ENCODE peak calls at places on chromosomes 2 and 18, in ten cellular contexts. I is SK-N-SH; A is CD4-positive, alpha-beta T cell; C is stomach; W is left lung; L is heart right ventricle; M is fibroblast of lung; P is vagina; V is H9; E is CD8-positive, alpha-beta T cell. J is an unnamed sample.

GRCh38 chr2:17615728-17616351 is 75.3 kb downstream of the VSNL1 start:
- DNase-seq in W (no peak), L (no peak), A (no peak), V (no peak), P (no peak), I (no peak), M (peak), E (no peak), C (no peak), J (no peak)

GRCh38 chr2:47218899-47219525 is 63.9 kb upstream of the STPG4 start:
- DNase-seq in L (no peak), M (no peak), W (no peak), P (no peak), E (no peak), V (no peak), I (no peak), C (no peak), A (no peak), J (no peak)

GRCh38 chr2:156459720-156460119 is 23.5 kb downstream of the GPD2 start:
- DNase-seq in W (no peak), A (no peak), M (no peak), L (no peak), P (no peak), C (peak), V (no peak), E (no peak), I (no peak), J (no peak)

GRCh38 chr2:191170301-191170636 is 19.5 kb upstream of the STAT4 start:
- DNase-seq in A (no peak), C (no peak), I (no peak), E (no peak), V (no peak), M (no peak), L (no peak), P (no peak), W (no peak), J (no peak)

GRCh38 chr2:25982273-25982967 is at the start of gene KIF3C:
- DNase-seq in I (peak), C (peak), P (no peak), L (peak), A (peak), W (peak), V (peak), M (peak), E (peak), J (peak)

GRCh38 chr2:236977999-236978398 is 107.7 kb upstream of the COPS8 start:
- DNase-seq in M (no peak), W (no peak), I (no peak), V (no peak), L (no peak), E (no peak), C (no peak), P (no peak), A (no peak), J (no peak)

GRCh38 chr2:81077396-81077795 is 772.8 kb upstream of the LRRTM1 start:
- DNase-seq in P (no peak), E (no peak), L (no peak), C (no peak), M (no peak), A (no peak), I (no peak), W (no peak), V (peak), J (no peak)

GRCh38 chr2:42770288-42771131 is 6.6 kb upstream of the OXER1 start:
- DNase-seq in A (no peak), E (no peak), L (no peak), P (peak), V (peak), I (peak), M (peak), W (no peak), C (peak), J (peak)

GRCh38 chr18:25247725-25248124 is 104.2 kb downstream of the ZNF521 start:
- DNase-seq in C (no peak), A (no peak), M (peak), L (no peak), I (no peak), W (no peak), V (no peak), E (no peak), P (no peak), J (no peak)

GRCh38 chr2:62529758-62530157 is 23.8 kb upstream of the TMEM17 start:
- DNase-seq in A (no peak), L (no peak), I (no peak), V (no peak), C (no peak), W (no peak), P (no peak), E (no peak), M (no peak), J (no peak)

GRCh38 chr2:17470855-17471641 is 47.2 kb downstream of the RAD51AP2 start:
- DNase-seq in A (no peak), C (no peak), M (peak), E (no peak), W (no peak), P (no peak), L (no peak), I (peak), V (peak), J (peak)

GRCh38 chr2:219626540-219626939 is 890 bp upstream of the SLC4A3 start:
- DNase-seq in P (no peak), A (no peak), I (no peak), W (no peak), V (no peak), E (no peak), M (no peak), L (no peak), C (no peak), J (no peak)

GRCh38 chr18:24497052-24497754 is 36.8 kb downstream of the HRH4 start:
- DNase-seq in C (no peak), W (no peak), A (no peak), E (no peak), L (no peak), I (no peak), M (peak), V (no peak), P (no peak), J (no peak)

GRCh38 chr2:233449071-233449901 is 95.0 kb downstream of the DGKD start:
- DNase-seq in A (no peak), L (no peak), E (no peak), V (peak), C (no peak), P (no peak), M (peak), I (peak), W (peak), J (no peak)

GRCh38 chr2:55957142-55957541 is 33.6 kb upstream of the EFEMP1 start:
- DNase-seq in P (no peak), M (peak), A (no peak), V (no peak), E (no peak), L (no peak), W (no peak), I (no peak), C (no peak), J (no peak)

GRCh38 chr2:64141711-64142405 is 2.4 kb downstream of the PELI1 start:
- DNase-seq in W (no peak), A (no peak), C (no peak), P (no peak), M (peak), I (no peak), V (no peak), L (no peak), E (no peak), J (no peak)

GRCh38 chr18:80238651-80239260 is 8.6 kb downstream of the PARD6G start:
- DNase-seq in I (no peak), E (no peak), W (no peak), C (no peak), L (no peak), M (no peak), P (no peak), V (no peak), A (no peak), J (no peak)

GRCh38 chr2:12861344-12861942 is 144.7 kb downstream of the TRIB2 start:
- DNase-seq in C (no peak), L (no peak), E (no peak), A (no peak), V (no peak), P (no peak), W (no peak), M (peak), I (no peak), J (no peak)

GRCh38 chr2:119378566-119378965 is 11.8 kb downstream of the DBI start:
- DNase-seq in L (no peak), E (no peak), M (no peak), V (no peak), W (no peak), C (no peak), P (no peak), I (no peak), A (no peak), J (no peak)

GRCh38 chr2:26772064-26773001 is 8.2 kb downstream of the SLC35F6 start:
- DNase-seq in A (no peak), C (peak), I (peak), V (no peak), W (peak), P (no peak), E (peak), L (peak), M (peak), J (no peak)

GRCh38 chr18:33051397-33051796 is 278.6 kb upstream of the KLHL14 start:
- DNase-seq in I (no peak), W (no peak), V (no peak), M (peak), E (no peak), L (no peak), C (peak), A (no peak), P (no peak), J (no peak)

GRCh38 chr2:173997779-173998178 is 32.6 kb upstream of the SP3 start:
- DNase-seq in A (no peak), V (no peak), I (no peak), M (peak), E (no peak), C (no peak), P (no peak), L (no peak), W (no peak), J (no peak)

GRCh38 chr18:5839102-5839501 is 56.2 kb downstream of the TMEM200C start:
- DNase-seq in A (no peak), L (no peak), V (no peak), M (no peak), W (no peak), C (no peak), I (no peak), P (no peak), E (no peak), J (no peak)

GRCh38 chr2:28434600-28434989 is 41.9 kb downstream of the FOSL2 start:
- DNase-seq in L (no peak), C (no peak), W (no peak), M (no peak), A (no peak), P (no peak), E (no peak), V (no peak), I (no peak), J (no peak)

GRCh38 chr18:59846814-59847490 is 52.8 kb upstream of the PMAIP1 start:
- DNase-seq in V (peak), A (no peak), I (no peak), C (peak), E (no peak), W (no peak), L (no peak), P (no peak), M (peak), J (peak)

GRCh38 chr2:120596990-120597594 is 138.6 kb upstream of the GLI2 start:
- DNase-seq in I (no peak), E (no peak), C (no peak), A (no peak), P (no peak), M (peak), V (no peak), W (no peak), L (peak), J (no peak)

GRCh38 chr18:47754311-47755101 is 176.0 kb downstream of the SMAD2 start:
- DNase-seq in V (peak), C (peak), M (no peak), I (peak), P (no peak), L (peak), A (peak), W (no peak), E (peak), J (peak)

GRCh38 chr2:219664958-219665357 is 37.5 kb downstream of the SLC4A3 start:
- DNase-seq in A (no peak), V (peak), P (peak), L (peak), C (no peak), E (no peak), M (peak), I (no peak), W (no peak), J (no peak)

GRCh38 chr2:102439065-102439695 is 16.2 kb downstream of the IL18RAP start:
- DNase-seq in I (no peak), E (no peak), L (no peak), M (peak), P (no peak), C (no peak), W (no peak), V (no peak), A (no peak), J (no peak)

GRCh38 chr2:11753452-11753885 is 7.0 kb downstream of the LPIN1 start:
- DNase-seq in E (peak), I (peak), L (no peak), M (no peak), A (no peak), W (peak), C (peak), P (no peak), V (no peak), J (peak)

GRCh38 chr2:195810340-195811098 is 153.5 kb downstream of the SLC39A10 start:
- DNase-seq in A (no peak), P (no peak), V (no peak), E (no peak), I (no peak), W (no peak), L (no peak), M (no peak), C (no peak), J (no peak)

GRCh38 chr2:176449852-176450251 is 180.6 kb downstream of the MTX2 start:
- DNase-seq in P (no peak), E (no peak), C (no peak), M (no peak), L (no peak), W (no peak), I (no peak), A (no peak), V (peak), J (no peak)

GRCh38 chr2:85741811-85742507 is 11.8 kb upstream of the ATOH8 start:
- DNase-seq in W (peak), C (peak), I (peak), A (no peak), P (no peak), V (no peak), E (no peak), L (peak), M (peak), J (no peak)

DNA sequence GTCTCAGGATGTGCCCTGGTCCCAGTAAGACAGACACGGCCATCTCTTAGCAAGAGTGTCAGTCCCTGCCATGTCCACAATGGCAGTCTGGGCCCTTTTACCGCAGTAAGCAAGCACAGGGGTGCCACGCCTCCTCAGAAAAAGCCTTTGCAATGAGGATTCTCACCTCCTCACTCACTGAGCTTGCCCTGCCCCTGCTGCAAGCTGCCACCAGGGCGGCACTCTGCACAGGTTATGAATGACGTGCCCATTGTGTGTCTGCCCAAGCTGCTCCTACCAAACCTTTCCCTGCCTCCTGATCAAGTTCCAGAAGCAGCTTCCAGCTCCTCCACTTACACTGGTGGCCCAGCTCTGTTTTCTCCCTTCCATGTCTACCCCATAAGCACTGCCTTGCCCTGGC is 23.3 kb downstream of the ERCC3 start:
- DNase-seq in E (no peak), I (no peak), P (no peak), C (no peak), V (no peak), L (no peak), A (no peak), M (no peak), W (no peak), J (no peak)
- TF ChIP-seq CTCF in E (no peak), I (no peak), P (no peak), C (no peak), V (peak), L (no peak), A (no peak), M (no peak), W (no peak), J (no peak)

GRCh38 chr2:143435112-143435511 is 305.9 kb downstream of the ARHGAP15 start:
- DNase-seq in P (no peak), V (no peak), I (no peak), W (no peak), M (peak), C (no peak), E (no peak), L (no peak), A (no peak), J (no peak)

GRCh38 chr2:143431316-143431715 is 302.1 kb downstream of the ARHGAP15 start:
- DNase-seq in W (no peak), M (no peak), P (no peak), L (no peak), E (no peak), C (no peak), V (no peak), I (no peak), A (no peak), J (no peak)

GRCh38 chr2:143434445-143434844 is 305.2 kb downstream of the ARHGAP15 start:
- DNase-seq in M (no peak), L (no peak), W (no peak), E (no peak), V (no peak), I (no peak), C (no peak), P (no peak), A (no peak), J (no peak)

GRCh38 chr2:143433840-143434239 is 304.6 kb downstream of the ARHGAP15 start:
- DNase-seq in V (no peak), C (no peak), E (no peak), M (no peak), P (no peak), A (no peak), I (no peak), L (no peak), W (no peak), J (no peak)

GRCh38 chr2:143433158-143433557 is 303.9 kb downstream of the ARHGAP15 start:
- DNase-seq in L (no peak), M (peak), V (no peak), A (no peak), I (peak), C (no peak), W (no peak), E (no peak), P (no peak), J (no peak)
- TF ChIP-seq CTCF in L (no peak), M (no peak), V (peak), A (no peak), I (peak), C (no peak), W (peak), E (no peak), P (no peak), J (no peak)

DNA sequence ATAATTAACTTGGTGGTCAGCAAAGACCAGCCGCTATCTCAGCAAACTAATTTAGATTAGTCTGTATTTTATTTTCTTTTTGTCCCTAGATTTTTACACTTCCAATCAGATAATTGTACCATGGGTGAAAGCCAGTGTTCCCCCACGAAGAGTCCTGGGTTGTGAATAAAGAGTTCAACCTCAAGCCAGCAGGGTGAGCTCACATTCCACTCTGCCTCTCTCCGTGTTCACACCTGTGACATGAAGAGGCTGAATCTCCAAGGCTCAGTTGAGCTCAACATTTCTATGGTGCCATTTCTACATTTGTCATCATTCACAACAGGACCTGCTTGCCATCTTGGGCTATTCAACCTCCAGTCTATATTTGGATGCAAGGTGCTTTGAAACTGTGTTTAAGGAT is 771.5 kb downstream of the GALR1 start:
- DNase-seq in L (no peak), V (no peak), E (no peak), A (no peak), C (no peak), I (no peak), M (no peak), W (no peak), P (no peak), J (no peak)
- TF ChIP-seq CTCF in L (no peak), V (peak), E (no peak), A (no peak), C (no peak), I (no peak), M (no peak), W (no peak), P (no peak), J (no peak)

GRCh38 chr2:106863387-106863786 is 22.6 kb downstream of the ST6GAL2 start:
- DNase-seq in L (no peak), A (no peak), I (no peak), P (no peak), C (no peak), V (no peak), M (no peak), W (no peak), E (no peak), J (no peak)
- TF ChIP-seq CTCF in L (no peak), A (no peak), I (peak), P (no peak), C (no peak), V (peak), M (no peak), W (no peak), E (no peak), J (no peak)

GRCh38 chr18:36634573-36635216 is 194.1 kb downstream of the TPGS2 start:
- DNase-seq in C (no peak), E (no peak), L (no peak), P (no peak), M (no peak), V (no peak), A (no peak), I (no peak), W (no peak), J (no peak)

GRCh38 chr18:36630917-36631316 is 197.9 kb downstream of the TPGS2 start:
- DNase-seq in E (no peak), I (no peak), L (peak), W (no peak), P (no peak), A (no peak), V (no peak), C (no peak), M (no peak), J (no peak)

GRCh38 chr18:36635414-36636096 is 193.2 kb downstream of the TPGS2 start:
- DNase-seq in W (no peak), P (no peak), V (no peak), C (no peak), M (no peak), A (no peak), E (no peak), I (no peak), L (no peak), J (peak)

GRCh38 chr18:36636237-36636792 is 192.5 kb downstream of the TPGS2 start:
- DNase-seq in L (no peak), V (no peak), W (no peak), M (no peak), A (no peak), P (no peak), I (peak), E (no peak), C (no peak), J (no peak)

GRCh38 chr18:36633961-36634412 is 194.8 kb downstream of the TPGS2 start:
- DNase-seq in V (no peak), L (no peak), M (no peak), I (no peak), P (no peak), A (no peak), W (no peak), C (no peak), E (no peak), J (peak)
- TF ChIP-seq CTCF in V (no peak), L (no peak), M (no peak), I (no peak), P (no peak), A (no peak), W (no peak), C (no peak), E (no peak), J (no peak)

DNA sequence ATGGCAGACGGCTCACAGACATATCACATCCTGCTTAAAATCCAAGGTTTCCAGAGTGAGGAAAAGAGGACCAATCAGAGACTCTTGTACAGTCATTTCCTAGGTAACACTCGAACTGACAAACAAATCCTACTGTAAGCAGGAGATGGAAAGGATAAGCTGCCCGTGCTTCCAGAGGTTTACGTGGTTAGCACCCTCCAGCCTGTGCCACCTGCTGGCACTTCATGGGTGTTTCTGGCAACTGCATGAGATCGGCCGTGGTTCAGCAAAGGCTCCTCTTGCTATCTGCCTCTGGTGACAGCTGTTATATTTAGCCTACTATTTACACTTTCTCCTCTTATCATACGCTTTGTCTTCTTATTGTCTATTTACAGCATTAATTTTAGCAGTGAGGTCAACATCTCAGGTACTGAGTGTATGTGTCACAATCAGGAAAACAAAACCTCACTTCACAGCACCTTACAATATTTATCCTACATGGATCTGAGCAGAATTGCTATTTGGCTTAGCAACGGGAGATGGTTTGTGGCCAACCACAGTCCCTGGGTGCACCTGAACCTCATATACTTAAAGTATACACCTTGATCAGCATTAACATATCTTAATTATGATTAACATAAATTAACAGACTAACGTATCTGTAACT is 226.9 kb downstream of the TMEM163 start:
- DNase-seq in A (no peak), L (peak), C (peak), P (peak), M (no peak), E (no peak), V (no peak), W (no peak), I (peak), J (no peak)
- TF ChIP-seq CTCF in A (no peak), L (no peak), C (no peak), P (no peak), M (peak), E (no peak), V (no peak), W (no peak), I (peak), J (no peak)

J was measured in GM10248.